ENCODE peak calls at places on chromosome 15, in seven cellular contexts. O is fibroblast of villous mesenchyme, V is upper lobe of right lung, S is neural crest cell, L is NCI-H1105, Y is GM03348, Q is LNCaP clone FGC. F is an unnamed sample.

GRCh38 chr15:31032959-31033358 is 41.5 kb upstream of the MTMR10 start:
- DNase-seq in S (no peak), L (no peak), Q (no peak), Y (peak), V (no peak), O (peak), F (no peak)

GRCh38 chr15:100642217-100642949 is 40.0 kb downstream of the ASB7 start:
- DNase-seq in S (no peak), Y (no peak), V (no peak), O (no peak), Q (no peak), L (no peak), F (no peak)

GRCh38 chr15:33007295-33007855 is 187.1 kb downstream of the FMN1 start:
- DNase-seq in Y (peak), V (no peak), O (no peak), S (no peak), L (no peak), Q (no peak), F (no peak)

GRCh38 chr15:50128266-50128665 is 9.2 kb upstream of the ATP8B4 start:
- DNase-seq in Q (no peak), V (no peak), S (no peak), L (no peak), O (no peak), Y (no peak), F (no peak)

GRCh38 chr15:95868450-95868849 is 462.1 kb upstream of the NR2F2 start:
- DNase-seq in Q (no peak), L (no peak), V (no peak), Y (no peak), O (no peak), S (no peak), F (no peak)

GRCh38 chr15:40313531-40314398 is 6.0 kb upstream of the PLCB2 start:
- DNase-seq in V (peak), Q (peak), Y (peak), S (no peak), O (no peak), L (peak), F (peak)

GRCh38 chr15:26983822-26984221 is 12.8 kb downstream of the GABRG3 start:
- DNase-seq in S (no peak), V (no peak), Y (no peak), O (no peak), L (no peak), Q (no peak), F (no peak)

GRCh38 chr15:100255644-100256043 is 86.1 kb downstream of the ADAMTS17 start:
- DNase-seq in L (no peak), S (no peak), Y (no peak), Q (no peak), O (no peak), V (no peak), F (no peak)

GRCh38 chr15:31254431-31255175 is 72.0 kb upstream of the KLF13 start:
- DNase-seq in Q (peak), S (no peak), Y (peak), L (no peak), O (peak), V (peak), F (no peak)

GRCh38 chr15:70478251-70478990 is 284.9 kb downstream of the UACA start:
- DNase-seq in L (no peak), O (no peak), Y (no peak), V (no peak), S (no peak), Q (no peak), F (no peak)

GRCh38 chr15:57565326-57565725 is 26.4 kb upstream of the MYZAP start:
- DNase-seq in Y (no peak), L (no peak), V (no peak), O (no peak), Q (no peak), S (no peak), F (peak)

GRCh38 chr15:77866186-77866585 is 211.3 kb downstream of the TBC1D2B start:
- DNase-seq in L (no peak), O (no peak), S (no peak), Y (no peak), Q (no peak), V (peak), F (no peak)

GRCh38 chr15:52765779-52766178 is 24.4 kb downstream of the ONECUT1 start:
- DNase-seq in O (no peak), Y (no peak), V (no peak), S (no peak), L (no peak), Q (no peak), F (no peak)

GRCh38 chr15:70258369-70259029 is 160.8 kb upstream of the TLE3 start:
- DNase-seq in V (peak), O (no peak), Y (no peak), Q (no peak), S (no peak), L (no peak), F (peak)

GRCh38 chr15:78282324-78282723 is 17.1 kb downstream of the SKIC8 start:
- DNase-seq in V (no peak), Y (no peak), L (no peak), Q (no peak), S (no peak), O (no peak), F (no peak)

GRCh38 chr15:65740148-65740547 is 51.9 kb downstream of the DENND4A start:
- DNase-seq in S (no peak), L (no peak), Q (no peak), V (no peak), O (no peak), Y (no peak), F (no peak)

GRCh38 chr15:65421360-65422215 is 1.2 kb downstream of the IGDCC4 start:
- DNase-seq in V (no peak), O (peak), L (peak), Q (no peak), Y (no peak), S (peak), F (no peak)

GRCh38 chr15:82647045-82647834 is at the start of gene CPEB1:
- DNase-seq in Y (peak), Q (no peak), L (no peak), O (peak), S (peak), V (no peak), F (no peak)

GRCh38 chr15:60945196-60945595 is 283.9 kb downstream of the RORA start:
- DNase-seq in Y (no peak), L (peak), Q (peak), V (no peak), S (no peak), O (no peak), F (no peak)

F was measured in effector memory CD4-positive, alpha-beta T cell.